ENCODE peak calls at places on chromosomes 6 and 20, in five cellular contexts. U is GM23248, S is ascending aorta, H is brain microvascular endothelial cell, J is cardiac muscle cell. M is an unnamed sample. For H3K36me3, the result is how much of the 10 kb centered on the place peaks cover.

GRCh38 chr20:13009682-13010406 is 1.1 kb downstream of the SPTLC3 start:
- DNase-seq in U (peak), S (no peak), H (peak), J (peak), M (peak)

GRCh38 chr6:10970731-10971130 is 73.4 kb downstream of the ELOVL2 start:
- DNase-seq in U (no peak), S (no peak), H (no peak), J (no peak), M (no peak)

GRCh38 chr6:52617087-52617486 is 40.2 kb upstream of the TRAM2 start:
- DNase-seq in U (no peak), S (no peak), H (no peak), J (no peak), M (no peak)

GRCh38 chr6:148693882-148694484 is 52.8 kb upstream of the UST start:
- DNase-seq in U (peak), S (no peak), H (no peak), J (no peak), M (no peak)

GRCh38 chr6:166007349-166008263 is 160.0 kb downstream of the TBXT start:
- DNase-seq in U (peak), S (no peak), H (peak), J (peak), M (no peak)

GRCh38 chr6:69580696-69581095 is 216.1 kb downstream of the LMBRD1 start:
- DNase-seq in U (no peak), S (no peak), H (no peak), J (no peak), M (no peak)

GRCh38 chr6:113654396-113654795 is 202.7 kb upstream of the MARCKS start:
- DNase-seq in U (peak), S (peak), H (peak), J (peak), M (no peak)

GRCh38 chr6:138035070-138035469 is 72.1 kb downstream of the PERP start:
- DNase-seq in U (no peak), S (no peak), H (no peak), J (no peak), M (no peak)

GRCh38 chr6:99746261-99746895 is 139.7 kb downstream of the PRDM13 start:
- DNase-seq in U (peak), S (no peak), H (peak), J (peak), M (peak)

GRCh38 chr20:19430641-19431307 is 218.3 kb downstream of the SLC24A3 start:
- DNase-seq in U (no peak), S (no peak), H (no peak), J (no peak), M (no peak)

GRCh38 chr6:14344486-14344885 is 226.9 kb downstream of the CD83 start:
- DNase-seq in U (no peak), S (no peak), H (no peak), J (no peak), M (no peak)

GRCh38 chr6:151286192-151286591 is 46.4 kb downstream of the AKAP12 start:
- DNase-seq in U (no peak), S (no peak), H (no peak), J (no peak), M (no peak)

GRCh38 chr20:47480239-47480638 is 21.4 kb upstream of the NCOA3 start:
- DNase-seq in U (no peak), S (no peak), H (no peak), J (no peak), M (no peak)

GRCh38 chr6:7424967-7425807 is 35.6 kb downstream of the RIOK1 start:
- DNase-seq in U (peak), S (no peak), H (peak), J (peak), M (no peak)

GRCh38 chr6:27761391-27761790 is 150.8 kb downstream of the OR2B2 start:
- DNase-seq in U (peak), S (no peak), H (peak), J (peak), M (no peak)

GRCh38 chr20:24918579-24919566 is 30.2 kb upstream of the CST7 start:
- DNase-seq in U (no peak), S (no peak), H (no peak), J (no peak), M (no peak)

GRCh38 chr6:3466488-3467219 is 9.8 kb upstream of the SLC22A23 start:
- DNase-seq in U (no peak), S (no peak), H (no peak), J (no peak), M (no peak)
- H3K27ac ChIP-seq in U (no peak), S (no peak), H (no peak), J (no peak), M (no peak)

GRCh38 chr6:143054329-143054728 is 6.4 kb upstream of the AIG1 start:
- DNase-seq in U (no peak), S (no peak), H (no peak), J (no peak), M (no peak)

GRCh38 chr6:143055213-143055612 is 5.5 kb upstream of the AIG1 start:
- DNase-seq in U (no peak), S (no peak), H (no peak), J (no peak), M (no peak)

GRCh38 chr6:143052282-143052681 is 8.4 kb upstream of the AIG1 start:
- DNase-seq in U (no peak), S (no peak), H (no peak), J (no peak), M (no peak)

GRCh38 chr6:143053856-143054255 is 6.8 kb upstream of the AIG1 start:
- DNase-seq in U (no peak), S (no peak), H (no peak), J (no peak), M (no peak)

GRCh38 chr6:143049611-143050010 is 11.1 kb upstream of the AIG1 start:
- DNase-seq in U (no peak), S (no peak), H (no peak), J (no peak), M (no peak)
- H3K36me3 ChIP-seq in U (under half), S (under half), H (under half), J (under half), M (under half)

GRCh38 chr6:30583921-30584320 is 12.7 kb downstream of the ABCF1 start:
- DNase-seq in U (no peak), S (no peak), H (no peak), J (no peak), M (no peak)
- H3K4me3 ChIP-seq in U (no peak), S (no peak), H (no peak), J (no peak), M (no peak)

DNA sequence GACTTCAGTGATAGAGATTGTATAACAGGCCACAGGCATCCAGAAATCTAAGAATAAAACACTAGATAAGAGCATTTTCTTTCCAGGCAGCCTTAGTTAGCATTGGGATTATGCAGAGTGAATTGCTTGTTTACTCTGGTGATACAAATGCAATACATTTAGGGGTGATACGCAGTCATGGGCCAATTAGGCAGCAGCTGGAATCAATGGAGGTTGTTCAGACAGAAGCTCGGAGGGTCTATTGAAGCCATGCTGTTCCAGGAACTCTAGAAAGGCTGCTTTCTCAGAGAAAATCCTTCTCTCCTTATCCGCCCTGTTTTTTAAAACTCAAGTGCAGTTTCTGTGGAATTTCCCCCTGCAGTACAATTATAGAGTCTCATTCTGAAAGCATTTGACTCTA is 364.3 kb upstream of the HS3ST5 start:
- DNase-seq in U (no peak), S (no peak), H (no peak), J (no peak), M (no peak)
- H3K27ac ChIP-seq in U (no peak), S (no peak), H (no peak), J (peak), M (no peak)

DNA sequence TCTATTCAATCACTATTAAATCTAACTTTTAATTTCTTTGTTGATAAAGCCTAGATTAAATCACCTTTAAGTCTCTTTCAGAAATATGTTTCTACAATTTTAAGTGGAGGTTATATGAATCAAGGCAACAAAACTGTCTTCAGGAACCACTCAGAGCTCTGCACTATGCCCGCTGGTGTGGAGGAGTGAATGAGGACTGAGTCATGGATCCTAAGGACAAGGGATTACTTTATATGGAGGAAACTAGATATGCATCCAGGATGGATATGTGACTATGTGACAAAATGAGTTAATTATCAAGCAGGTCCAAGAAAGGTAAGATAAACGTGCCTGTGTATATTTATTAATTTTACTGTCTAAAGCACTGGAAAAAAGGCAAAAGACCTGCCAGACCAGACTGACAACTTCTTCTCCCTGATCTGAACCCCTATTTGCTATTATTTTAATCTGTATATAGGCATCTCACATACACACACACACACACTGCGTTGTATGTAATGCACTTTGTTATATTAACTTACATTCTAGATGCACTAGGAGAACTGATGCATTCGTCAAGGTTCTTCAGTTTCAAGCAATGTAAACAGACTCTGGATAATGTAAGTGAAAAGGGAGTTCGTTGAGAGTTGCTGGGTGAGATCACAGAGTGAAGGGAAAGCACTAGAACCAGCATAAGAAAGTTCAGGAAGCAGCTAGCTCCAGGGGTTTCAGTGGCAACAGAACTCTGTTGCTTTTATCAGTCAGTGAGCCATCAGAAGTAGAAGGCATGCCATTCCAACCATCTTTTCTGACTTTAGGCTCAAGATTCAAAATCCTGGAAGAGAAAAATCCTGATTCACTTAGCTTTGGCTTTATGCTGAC is 26.4 kb upstream of the ADGRG6 start:
- DNase-seq in U (peak), S (no peak), H (no peak), J (peak), M (no peak)
- H3K36me3 ChIP-seq in U (under half), S (under half), H (under half), J (under half), M (under half)

DNA sequence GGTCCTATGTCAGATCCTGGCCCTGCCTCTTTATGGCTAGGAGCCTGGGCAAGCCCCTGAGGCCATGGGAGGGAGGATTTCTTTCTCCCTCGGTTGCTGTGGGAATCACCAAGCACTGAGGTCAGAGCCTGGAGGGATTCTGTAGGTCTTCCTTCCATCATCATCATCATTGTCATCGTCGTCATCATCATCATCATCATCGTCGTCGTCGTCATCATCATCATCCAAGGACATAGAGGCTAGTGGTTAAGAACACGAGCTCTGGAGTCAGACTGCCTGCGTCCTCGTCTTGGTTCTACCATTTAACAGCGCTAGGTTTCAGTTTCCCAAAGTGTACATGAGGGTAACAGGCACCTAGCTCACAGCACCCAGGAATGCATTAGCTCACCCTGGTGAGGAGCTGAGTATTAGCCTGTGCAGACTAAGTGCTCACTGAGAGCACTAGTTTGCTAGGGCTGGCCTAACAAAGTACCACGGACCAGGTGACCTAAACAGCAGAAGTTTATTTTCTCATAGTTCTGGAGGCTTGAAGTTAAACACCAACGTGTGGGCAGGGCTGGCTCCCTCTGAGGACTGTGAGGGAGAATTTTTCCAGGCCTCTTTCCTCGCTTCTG is 92.5 kb upstream of the CCDC167 start:
- DNase-seq in U (no peak), S (no peak), H (no peak), J (no peak), M (no peak)
- H3K4me3 ChIP-seq in U (no peak), S (no peak), H (no peak), J (no peak), M (no peak)

GRCh38 chr6:87922947-87923330 is 124.7 kb upstream of the SPACA1 start:
- DNase-seq in U (no peak), S (no peak), H (no peak), J (no peak), M (no peak)

GRCh38 chr6:87923389-87924050 is 124.1 kb upstream of the SPACA1 start:
- DNase-seq in U (no peak), S (no peak), H (no peak), J (no peak), M (no peak)

GRCh38 chr6:87926687-87927086 is 121.0 kb upstream of the SPACA1 start:
- DNase-seq in U (no peak), S (no peak), H (no peak), J (no peak), M (no peak)

GRCh38 chr6:87926072-87926471 is 121.6 kb upstream of the SPACA1 start:
- DNase-seq in U (no peak), S (no peak), H (no peak), J (no peak), M (no peak)

DNA sequence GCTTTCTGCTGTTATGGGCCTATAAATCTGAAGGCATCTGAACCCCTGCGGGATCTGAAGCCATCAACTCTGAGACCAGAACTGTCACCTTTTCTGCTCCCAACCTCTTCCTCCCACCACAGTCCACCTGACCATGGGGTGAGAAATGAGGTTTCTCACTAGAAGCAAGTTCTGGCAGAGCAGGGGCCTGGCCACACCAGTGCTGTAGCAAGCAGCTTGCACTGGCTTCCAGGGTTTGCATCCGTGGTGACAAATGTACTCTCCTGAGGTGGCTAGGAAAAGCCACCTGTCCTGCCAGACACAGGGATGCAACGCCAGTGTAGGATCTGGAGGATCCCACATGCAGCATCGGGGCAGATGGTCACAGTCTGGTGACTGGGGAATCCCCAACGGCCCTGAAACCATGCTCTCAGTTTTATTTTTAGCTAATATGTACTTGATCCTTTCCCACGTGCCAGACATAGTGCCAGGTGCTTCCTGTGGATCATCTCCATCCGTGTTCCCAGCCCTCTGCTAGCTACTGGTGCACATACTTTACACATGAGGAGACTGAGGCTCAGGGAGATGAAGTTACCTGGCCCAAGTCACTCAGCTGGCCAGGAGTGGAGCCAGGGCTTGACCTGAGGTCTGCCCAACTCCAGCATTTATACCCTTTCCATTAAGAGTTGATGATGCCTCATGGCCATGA is 122.1 kb upstream of the SPACA1 start:
- DNase-seq in U (no peak), S (no peak), H (no peak), J (no peak), M (no peak)
- H3K27ac ChIP-seq in U (no peak), S (no peak), H (no peak), J (no peak), M (no peak)

GRCh38 chr6:30344191-30344867 is 627 bp upstream of the RPP21 start:
- DNase-seq in U (peak), S (no peak), H (no peak), J (no peak), M (no peak)

GRCh38 chr6:30340589-30341054 is 4.3 kb upstream of the RPP21 start:
- DNase-seq in U (peak), S (no peak), H (no peak), J (no peak), M (no peak)

GRCh38 chr6:30344868-30345671 is at the start of gene RPP21:
- DNase-seq in U (peak), S (peak), H (peak), J (peak), M (peak)

GRCh38 chr6:30341249-30341648 is 3.7 kb upstream of the RPP21 start:
- DNase-seq in U (no peak), S (no peak), H (no peak), J (no peak), M (no peak)

DNA sequence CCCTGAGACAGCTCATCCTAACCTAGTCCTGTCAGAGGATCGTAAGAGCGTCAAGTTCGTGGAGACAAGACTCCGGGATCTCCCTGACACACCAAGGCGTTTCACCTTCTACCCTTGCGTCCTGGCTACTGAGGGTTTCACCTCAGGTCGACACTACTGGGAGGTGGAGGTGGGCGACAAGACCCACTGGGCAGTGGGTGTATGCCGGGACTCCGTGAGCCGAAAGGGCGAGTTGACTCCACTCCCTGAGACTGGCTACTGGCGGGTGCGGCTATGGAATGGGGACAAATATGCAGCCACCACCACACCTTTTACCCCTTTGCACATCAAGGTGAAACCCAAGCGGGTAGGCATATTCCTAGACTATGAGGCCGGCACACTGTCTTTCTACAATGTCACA is 3.2 kb upstream of the RPP21 start:
- DNase-seq in U (no peak), S (no peak), H (no peak), J (no peak), M (no peak)
- H3K36me3 ChIP-seq in U (under half), S (under half), H (under half), J (under half), M (under half)

DNA sequence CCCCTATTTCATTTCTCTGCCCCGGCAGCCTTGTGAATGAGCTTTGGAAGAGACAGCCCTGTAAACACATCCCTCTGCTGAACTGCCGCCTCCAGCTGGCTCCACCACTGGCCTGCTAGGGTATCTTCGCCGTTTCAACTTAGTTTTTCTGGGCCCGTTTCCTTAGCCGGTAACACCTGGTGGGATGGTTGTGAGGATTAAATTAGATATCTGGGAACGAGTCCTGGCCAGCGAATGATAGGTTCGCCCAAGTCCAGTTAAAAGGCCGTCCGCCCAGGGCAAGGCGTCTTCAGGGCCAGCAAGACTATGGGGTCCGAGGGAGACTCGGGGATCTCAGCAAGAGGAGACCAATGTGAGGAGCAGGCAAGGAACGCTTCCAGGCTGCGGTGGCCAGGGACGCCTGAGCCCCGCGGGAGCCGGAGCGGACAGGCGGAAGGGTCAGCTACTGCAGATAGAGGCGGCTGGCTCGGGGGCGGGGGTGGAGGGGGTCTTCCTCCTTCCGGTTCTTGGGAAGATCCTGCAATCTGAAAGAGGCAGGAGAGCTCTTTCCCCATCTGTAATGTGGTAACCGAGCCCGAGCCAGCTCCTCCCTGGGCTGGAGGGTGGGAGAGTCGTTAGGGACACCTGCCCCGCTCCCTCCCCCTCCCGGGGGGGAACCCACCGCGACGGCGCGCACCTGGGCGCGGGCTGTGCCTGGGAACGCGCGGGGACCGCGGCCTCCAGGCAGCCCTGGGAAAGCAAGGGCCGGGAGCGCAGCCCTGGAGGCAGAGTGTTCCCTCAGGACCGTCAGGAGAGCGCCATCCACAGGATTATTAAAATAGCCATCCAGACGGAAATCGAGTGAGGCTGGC is 4.5 kb upstream of the PTCRA start:
- DNase-seq in U (peak), S (no peak), H (no peak), J (peak), M (no peak)
- H3K4me3 ChIP-seq in U (peak), S (peak), H (peak), J (peak), M (no peak)